ENCODE peak calls at places on chromosomes 5 and 9, in nine cellular contexts. B, K, M, R, Q, G, T, V and L are unnamed samples.

GRCh38 chr9:116499986-116500871 is 186.9 kb upstream of the TRIM32 start:
- DNase-seq in B (no peak), K (peak), M (peak), R (peak), Q (peak), G (no peak), T (no peak), V (peak), L (no peak)

GRCh38 chr5:179265529-179266290 is 79.6 kb downstream of the ADAMTS2 start:
- DNase-seq in B (peak), K (peak), M (peak), R (peak), Q (peak), G (peak), T (no peak), V (peak), L (no peak)

GRCh38 chr9:4344946-4345345 is 45.1 kb upstream of the GLIS3 start:
- DNase-seq in B (no peak), K (no peak), M (no peak), R (no peak), Q (no peak), G (no peak), T (no peak), V (peak), L (no peak)

GRCh38 chr9:111696796-111697195 is 35.4 kb downstream of the GNG10 start:
- DNase-seq in B (no peak), K (no peak), M (no peak), R (no peak), Q (no peak), G (no peak), T (no peak), V (no peak), L (no peak)

GRCh38 chr5:178291969-178292825 is 59.6 kb upstream of the PHYKPL start:
- DNase-seq in B (no peak), K (no peak), M (no peak), R (no peak), Q (no peak), G (no peak), T (no peak), V (no peak), L (no peak)

GRCh38 chr9:90167920-90168319 is 474.7 kb downstream of the DIRAS2 start:
- DNase-seq in B (peak), K (no peak), M (no peak), R (no peak), Q (no peak), G (no peak), T (no peak), V (peak), L (no peak)

GRCh38 chr5:143054480-143054941 is 284.3 kb downstream of the ARHGAP26 start:
- DNase-seq in B (no peak), K (no peak), M (peak), R (peak), Q (no peak), G (no peak), T (peak), V (no peak), L (peak)

GRCh38 chr5:154663424-154663823 is 91.8 kb upstream of the LARP1 start:
- DNase-seq in B (no peak), K (no peak), M (no peak), R (no peak), Q (no peak), G (no peak), T (no peak), V (no peak), L (no peak)

GRCh38 chr5:150211156-150212030 is 21.5 kb downstream of the SLC6A7 start:
- DNase-seq in B (no peak), K (no peak), M (no peak), R (no peak), Q (no peak), G (no peak), T (no peak), V (peak), L (no peak)

GRCh38 chr5:1842026-1842819 is 40.5 kb downstream of the IRX4 start:
- DNase-seq in B (no peak), K (no peak), M (no peak), R (no peak), Q (no peak), G (no peak), T (no peak), V (peak), L (no peak)

GRCh38 chr5:124477002-124477546 is 269.4 kb downstream of the ZNF608 start:
- DNase-seq in B (no peak), K (no peak), M (no peak), R (no peak), Q (no peak), G (no peak), T (no peak), V (no peak), L (no peak)

GRCh38 chr9:136089697-136090045 is 5.4 kb downstream of the NACC2 start:
- DNase-seq in B (no peak), K (peak), M (no peak), R (peak), Q (no peak), G (no peak), T (peak), V (no peak), L (no peak)

GRCh38 chr9:129415031-129415953 is 205.6 kb downstream of the C9orf50 start:
- DNase-seq in B (no peak), K (no peak), M (no peak), R (no peak), Q (no peak), G (no peak), T (no peak), V (no peak), L (no peak)

GRCh38 chr9:113347479-113347878 is 1.9 kb upstream of the BSPRY start:
- DNase-seq in B (no peak), K (no peak), M (no peak), R (no peak), Q (no peak), G (no peak), T (no peak), V (no peak), L (no peak)

GRCh38 chr5:1292846-1293415 is 1.9 kb downstream of the TERT start:
- DNase-seq in B (no peak), K (no peak), M (no peak), R (no peak), Q (no peak), G (no peak), T (no peak), V (no peak), L (no peak)

GRCh38 chr9:130522233-130522808 is 57.1 kb upstream of the FUBP3 start:
- DNase-seq in B (no peak), K (no peak), M (no peak), R (no peak), Q (no peak), G (no peak), T (no peak), V (no peak), L (no peak)

GRCh38 chr5:151075698-151076331 is 5.0 kb downstream of the TNIP1 start:
- DNase-seq in B (peak), K (no peak), M (no peak), R (no peak), Q (no peak), G (no peak), T (no peak), V (peak), L (no peak)

GRCh38 chr5:10762178-10762775 is 1.2 kb upstream of the DAP start:
- DNase-seq in B (peak), K (no peak), M (no peak), R (peak), Q (no peak), G (peak), T (no peak), V (no peak), L (no peak)

GRCh38 chr9:82583524-82583923 is 479.4 kb downstream of the RASEF start:
- DNase-seq in B (no peak), K (no peak), M (no peak), R (no peak), Q (no peak), G (no peak), T (no peak), V (no peak), L (no peak)

GRCh38 chr5:31537349-31537748 is 5.2 kb downstream of the C5orf22 start:
- DNase-seq in B (no peak), K (no peak), M (no peak), R (no peak), Q (no peak), G (no peak), T (no peak), V (no peak), L (no peak)

GRCh38 chr9:134054891-134055811 is 12.7 kb downstream of the BRD3 start:
- DNase-seq in B (no peak), K (no peak), M (no peak), R (no peak), Q (no peak), G (peak), T (no peak), V (no peak), L (no peak)

GRCh38 chr9:134057311-134057665 is 10.5 kb downstream of the BRD3 start:
- DNase-seq in B (no peak), K (no peak), M (no peak), R (no peak), Q (no peak), G (peak), T (no peak), V (no peak), L (no peak)

GRCh38 chr9:134053941-134054761 is 13.7 kb downstream of the BRD3 start:
- DNase-seq in B (no peak), K (no peak), M (no peak), R (no peak), Q (no peak), G (peak), T (no peak), V (no peak), L (no peak)

GRCh38 chr9:134056483-134057310 is 11.1 kb downstream of the BRD3 start:
- DNase-seq in B (no peak), K (no peak), M (no peak), R (no peak), Q (no peak), G (peak), T (no peak), V (no peak), L (no peak)

DNA sequence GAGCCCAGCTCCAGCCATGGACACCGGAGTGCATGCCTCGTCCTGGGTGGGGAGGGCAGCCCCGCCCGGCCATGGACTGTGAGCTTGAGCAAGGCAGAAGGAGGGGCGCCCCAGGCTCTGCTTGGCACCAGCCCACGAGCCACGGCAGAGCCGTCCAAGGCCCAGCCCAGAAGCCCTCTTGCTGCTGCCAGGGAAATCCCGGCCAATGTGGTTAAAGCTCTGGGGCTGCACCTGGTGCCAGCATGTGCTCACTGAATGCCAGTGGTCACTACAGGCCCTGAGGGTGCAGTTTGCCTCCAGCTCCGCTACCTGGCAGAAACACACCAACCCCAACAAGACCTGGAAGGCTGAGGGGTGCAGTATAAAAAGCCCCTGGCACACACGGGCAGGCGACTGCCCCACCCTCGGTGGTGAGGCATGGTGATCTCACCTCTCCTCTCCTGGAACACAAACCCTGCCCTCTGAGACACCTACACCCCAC is 11.8 kb downstream of the BRD3 start:
- DNase-seq in B (peak), K (peak), M (peak), R (peak), Q (peak), G (peak), T (no peak), V (peak), L (no peak)
- H3K4me3 ChIP-seq in B (no peak), K (no peak), M (no peak), R (no peak), Q (no peak), G (peak), T (no peak), V (no peak), L (no peak)

DNA sequence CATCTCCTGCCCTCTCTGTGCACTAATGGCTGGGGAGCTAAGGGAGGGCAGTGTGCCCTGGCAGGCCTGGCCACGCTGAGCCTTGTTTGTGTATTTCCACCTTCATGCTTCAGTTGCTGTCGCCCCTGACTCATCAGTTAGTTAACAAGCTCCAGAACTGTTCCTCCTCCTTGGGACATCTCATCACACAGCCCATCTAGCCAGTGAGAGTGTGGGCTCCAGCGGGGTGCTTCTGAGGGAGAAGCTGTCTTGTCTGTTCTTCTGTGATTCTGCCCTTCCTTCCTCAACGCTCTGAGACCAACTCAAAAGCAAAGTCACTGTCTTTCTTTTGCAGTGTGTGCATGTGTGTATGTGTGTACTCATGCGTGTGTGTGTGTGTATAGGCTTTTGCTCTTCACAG is 58.3 kb upstream of the CPEB4 start:
- DNase-seq in B (no peak), K (no peak), M (peak), R (no peak), Q (no peak), G (no peak), T (peak), V (no peak), L (no peak)
- H3K4me3 ChIP-seq in B (no peak), K (no peak), M (no peak), R (no peak), Q (no peak), G (no peak), T (no peak), V (no peak), L (no peak)

DNA sequence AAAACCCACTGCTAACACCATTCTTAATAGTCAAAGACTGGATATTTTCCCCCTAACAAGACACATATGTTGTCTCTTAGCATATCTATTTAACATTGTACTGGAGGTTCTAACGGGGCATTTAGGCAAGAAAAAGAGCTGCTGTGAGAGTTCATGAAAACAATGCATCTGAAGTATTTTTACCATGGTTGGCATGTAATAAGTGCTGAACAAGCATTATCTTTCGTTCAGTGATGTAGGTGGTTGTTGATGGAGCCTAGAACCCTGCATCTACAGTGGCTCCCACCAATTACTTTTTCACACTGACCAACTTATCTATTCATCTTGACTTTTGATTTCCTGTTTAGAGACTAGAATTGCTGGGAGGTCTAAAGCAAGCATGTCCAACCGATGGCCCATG is 12.8 kb downstream of the B4GALT1 start:
- DNase-seq in B (no peak), K (no peak), M (no peak), R (no peak), Q (no peak), G (no peak), T (no peak), V (no peak), L (no peak)
- H3K4me3 ChIP-seq in B (no peak), K (no peak), M (no peak), R (no peak), Q (no peak), G (no peak), T (peak), V (no peak), L (no peak)

GRCh38 chr9:6634441-6634840 is 11.1 kb downstream of the GLDC start:
- DNase-seq in B (no peak), K (no peak), M (no peak), R (no peak), Q (no peak), G (no peak), T (no peak), V (no peak), L (no peak)
- H3K4me3 ChIP-seq in B (no peak), K (no peak), M (no peak), R (no peak), Q (no peak), G (no peak), T (no peak), V (no peak), L (no peak)

DNA sequence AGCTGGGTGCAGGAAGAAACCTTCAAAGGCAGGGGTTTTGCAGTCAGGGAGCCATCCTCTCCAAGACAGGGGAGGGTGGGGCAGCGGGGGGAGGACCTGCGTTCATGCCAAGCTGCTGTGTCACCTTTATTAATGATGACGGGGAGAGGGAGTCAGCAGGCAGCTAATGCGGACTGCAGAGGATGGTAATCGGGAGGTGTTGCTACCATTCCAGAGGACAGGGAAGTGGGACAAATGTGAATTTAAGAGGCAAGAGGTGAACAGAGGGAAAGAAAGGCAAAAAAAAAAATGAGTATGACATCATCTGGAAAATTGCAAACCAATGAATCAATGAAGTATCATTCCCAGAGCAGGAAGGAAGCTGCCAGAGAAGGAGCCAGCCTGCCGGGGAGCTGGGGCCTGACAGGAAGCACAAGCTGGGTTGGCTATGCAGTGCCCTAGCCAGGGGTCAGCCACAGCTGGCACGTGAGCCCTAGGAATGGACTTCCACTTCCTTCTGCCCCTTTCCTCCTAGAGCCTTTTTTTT is 9.3 kb downstream of the INSYN2B start:
- DNase-seq in B (no peak), K (peak), M (peak), R (peak), Q (peak), G (peak), T (no peak), V (no peak), L (no peak)
- H3K4me3 ChIP-seq in B (no peak), K (no peak), M (peak), R (no peak), Q (no peak), G (no peak), T (no peak), V (no peak), L (no peak)

DNA sequence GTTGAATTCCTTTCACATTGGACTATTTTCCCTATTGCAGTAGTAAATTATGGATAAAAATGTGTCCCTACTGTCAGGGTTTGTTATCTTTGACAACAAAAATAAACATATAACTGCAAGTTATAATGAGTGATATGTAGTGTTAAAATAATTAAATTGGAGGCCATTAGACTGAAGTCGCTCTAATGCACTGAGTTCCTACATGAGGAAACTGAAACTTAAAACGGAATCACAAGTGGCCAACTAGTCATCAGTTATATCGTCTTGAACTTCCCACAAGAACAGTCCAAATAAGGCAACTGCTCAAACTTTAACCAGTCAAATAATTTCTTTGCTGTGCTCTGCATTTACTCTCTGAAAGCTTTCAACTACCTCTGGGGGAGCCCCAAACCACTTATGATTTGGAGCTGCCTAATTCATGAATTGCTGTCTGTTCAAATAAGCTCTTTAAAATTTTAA is 2.1 kb upstream of the IFT74 start:
- DNase-seq in B (no peak), K (peak), M (no peak), R (peak), Q (peak), G (no peak), T (peak), V (no peak), L (no peak)
- H3K4me3 ChIP-seq in B (no peak), K (no peak), M (no peak), R (no peak), Q (no peak), G (no peak), T (no peak), V (no peak), L (no peak)